ENCODE peak calls at places on chromosomes 11 and 22, in four cellular contexts. C is RKO; O is CD8-positive, alpha-beta memory T cell; G is NCI-H524. T is an unnamed sample.

GRCh38 chr11:35796542-35796941 is 134.0 kb downstream of the TRIM44 start:
- DNase-seq in O (no peak), G (no peak), C (peak; percentile 41), T (no peak)

GRCh38 chr11:46675949-46676348 is 24.5 kb downstream of the ARHGAP1 start:
- DNase-seq in C (no peak), G (no peak), O (peak; percentile 12), T (no peak)

GRCh38 chr22:39678862-39679490 is 108.4 kb downstream of the CACNA1I start:
- DNase-seq in C (no peak), G (no peak), O (no peak), T (no peak)

GRCh38 chr11:121870202-121871045 is 245.6 kb downstream of the BLID start:
- DNase-seq in C (no peak), G (no peak), O (no peak), T (no peak)

GRCh38 chr11:124762624-124763155 is 600 bp upstream of the ESAM start:
- DNase-seq in C (peak; percentile 35), O (no peak), G (peak; percentile 47), T (no peak)

GRCh38 chr11:64286801-64287159 is 1.1 kb downstream of the GPR137 start:
- DNase-seq in O (no peak), C (no peak), G (no peak), T (no peak)

GRCh38 chr11:107014871-107015270 is 3.4 kb downstream of the GUCY1A2 start:
- DNase-seq in O (no peak), G (no peak), C (no peak), T (no peak)

GRCh38 chr11:112644410-112645131 is 316.6 kb upstream of the NCAM1 start:
- DNase-seq in O (no peak), G (no peak), C (no peak), T (no peak)

GRCh38 chr11:88288560-88288959 is 49.0 kb downstream of the CTSC start:
- DNase-seq in O (no peak), C (no peak), G (no peak), T (no peak)

GRCh38 chr11:29208117-29208516 is 808.7 kb downstream of the KCNA4 start:
- DNase-seq in O (no peak), C (no peak), G (no peak), T (no peak)

T was measured in activated naive CD8-positive, alpha-beta T cell treated with anti-CD3 and anti-CD28 coated beads, Interleukin-2, amount 50 U/mL, for 24 hours.